ENCODE peak calls at places on chromosome 1, in seven cellular contexts. V, H, P, L, R, M and C are unnamed samples.
A peak's percentile ranks its signal among the peaks of the same experiment; 100 is the strongest.

GRCh38 chr1:151294748-151295462 is 12.8 kb downstream of the ZNF687 start:
- DNase-seq in V (no peak), H (no peak), P (no peak), L (no peak), R (no peak), M (no peak), C (no peak)

GRCh38 chr1:161198206-161198876 is 513 bp downstream of the ADAMTS4 start:
- DNase-seq in V (no peak), H (no peak), P (no peak), L (no peak), R (peak; percentile 70), M (no peak), C (peak; percentile 50)

GRCh38 chr1:61496501-61496900 is 228.4 kb downstream of the TM2D1 start:
- DNase-seq in V (no peak), H (no peak), P (peak; percentile 38), L (no peak), R (peak; percentile 83), M (no peak), C (peak; percentile 79)

GRCh38 chr1:32769524-32770220 is 47.5 kb downstream of the YARS1 start:
- DNase-seq in V (no peak), H (no peak), P (no peak), L (no peak), R (peak; percentile 57), M (no peak), C (peak; percentile 48)

GRCh38 chr1:100539836-100540536 is 2.0 kb downstream of the GPR88 start:
- DNase-seq in V (no peak), H (no peak), P (no peak), L (no peak), R (peak; percentile 37), M (peak; percentile 26), C (peak; percentile 10)

GRCh38 chr1:109718495-109718894 is 6.4 kb downstream of the GSTM5 start:
- DNase-seq in V (no peak), H (no peak), P (no peak), L (no peak), R (no peak), M (no peak), C (peak; percentile 48)

GRCh38 chr1:39391741-39392679 is 99.4 kb upstream of the BMP8A start:
- DNase-seq in V (no peak), H (no peak), P (peak; percentile 87), L (peak; percentile 84), R (peak; percentile 89), M (no peak), C (peak; percentile 94)

GRCh38 chr1:234656070-234656875 is 46.3 kb upstream of the IRF2BP2 start:
- DNase-seq in V (no peak), H (no peak), P (no peak), L (no peak), R (no peak), M (no peak), C (no peak)

GRCh38 chr1:116239916-116240315 is 128.7 kb downstream of the MAB21L3 start:
- DNase-seq in V (no peak), H (no peak), P (no peak), L (no peak), R (no peak), M (no peak), C (no peak)

GRCh38 chr1:209890606-209891330 is 47.2 kb upstream of the SYT14 start:
- DNase-seq in V (no peak), H (no peak), P (no peak), L (no peak), R (no peak), M (no peak), C (no peak)

GRCh38 chr1:920506-920905 is 3.2 kb upstream of the SAMD11 start:
- DNase-seq in V (no peak), H (no peak), P (no peak), L (no peak), R (no peak), M (peak; percentile 19), C (no peak)

GRCh38 chr1:919271-919872 is 4.4 kb upstream of the SAMD11 start:
- DNase-seq in V (no peak), H (no peak), P (no peak), L (no peak), R (no peak), M (peak; percentile 28), C (no peak)

GRCh38 chr1:923131-923990 is at the start of gene SAMD11:
- DNase-seq in V (no peak), H (peak; percentile 73), P (peak; percentile 74), L (peak; percentile 49), R (peak; percentile 89), M (peak; percentile 85), C (peak; percentile 92)

GRCh38 chr1:920008-920407 is 3.7 kb upstream of the SAMD11 start:
- DNase-seq in V (no peak), H (no peak), P (no peak), L (no peak), R (no peak), M (peak; percentile 63), C (no peak)

GRCh38 chr1:921011-921837 is 2.5 kb upstream of the SAMD11 start:
- DNase-seq in V (no peak), H (no peak), P (peak; percentile 43), L (peak; percentile 29), R (peak; percentile 78), M (peak; percentile 77), C (peak; percentile 60)
- H3K4me3 ChIP-seq in V (no peak overlapping the region), H (no peak overlapping the region), P (no peak overlapping the region), L (no peak overlapping the region), R (no peak overlapping the region), M (no peak overlapping the region), C (no peak overlapping the region)

DNA sequence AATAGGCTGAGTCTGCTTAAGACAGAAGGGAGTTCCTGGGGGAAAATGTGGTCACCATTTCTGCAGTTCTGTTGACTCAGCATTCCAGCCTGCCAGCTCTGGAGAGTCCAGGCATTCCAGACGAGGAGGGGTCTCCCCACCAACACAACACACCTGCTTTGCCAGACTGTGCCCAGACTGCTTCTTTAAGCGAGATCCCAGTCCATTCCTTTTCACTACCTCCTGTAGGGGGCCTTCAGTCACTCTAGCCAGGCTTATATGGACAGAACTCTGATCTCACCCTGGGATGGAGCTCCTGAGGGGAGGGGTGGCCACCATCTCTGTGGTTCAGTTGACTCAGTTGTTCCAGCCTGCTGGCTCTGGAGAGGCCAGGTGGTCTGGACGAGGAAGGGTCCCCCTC is 48.5 kb downstream of the UBE2U start:
- DNase-seq in V (no peak), H (no peak), P (no peak), L (no peak), R (no peak), M (no peak), C (no peak)
- TF ChIP-seq CTCF in V (no peak), H (no peak), P (peak; percentile 53), L (peak; percentile 28), R (peak; percentile 28), M (no peak), C (peak; percentile 16)

DNA sequence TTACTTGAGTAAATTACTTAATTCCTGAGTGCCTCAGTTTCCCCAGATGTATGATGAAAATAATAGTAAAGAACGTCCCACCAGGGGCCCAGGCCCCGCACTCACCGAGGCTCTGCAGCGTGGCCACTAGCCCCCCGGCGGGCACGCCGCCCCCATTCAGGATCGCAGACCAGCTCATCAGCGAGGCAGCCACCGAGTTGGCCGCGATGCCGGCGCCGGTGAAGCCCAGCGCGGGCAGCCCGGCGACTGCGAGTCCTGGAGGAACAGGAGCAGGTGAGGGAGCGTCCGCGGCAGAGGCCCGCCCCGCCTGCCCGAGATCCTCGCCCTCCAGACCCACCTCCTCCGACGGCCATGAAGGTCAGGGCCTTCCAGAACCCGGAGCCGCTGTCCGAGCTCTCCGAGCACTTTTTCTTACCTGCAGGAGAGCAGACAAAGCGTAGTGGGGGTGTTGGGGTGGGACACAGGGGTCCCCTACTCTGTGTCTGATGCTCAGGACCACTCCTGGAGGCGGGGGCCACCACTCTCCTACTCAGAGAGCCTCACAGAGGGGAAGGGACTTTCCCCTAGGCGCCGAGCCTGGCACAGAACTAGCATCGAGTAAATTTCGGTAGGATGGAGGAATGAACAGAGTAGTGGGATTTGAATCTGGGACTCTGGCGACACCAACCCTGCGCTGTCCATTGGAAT is 3.7 kb downstream of the IFI6 start:
- DNase-seq in V (no peak), H (no peak), P (no peak), L (no peak), R (no peak), M (no peak), C (no peak)
- H3K4me3 ChIP-seq in V (no peak overlapping the region), H (no peak overlapping the region), P (no peak overlapping the region), L (no peak overlapping the region), R (no peak overlapping the region), M (no peak overlapping the region), C (no peak overlapping the region)

DNA sequence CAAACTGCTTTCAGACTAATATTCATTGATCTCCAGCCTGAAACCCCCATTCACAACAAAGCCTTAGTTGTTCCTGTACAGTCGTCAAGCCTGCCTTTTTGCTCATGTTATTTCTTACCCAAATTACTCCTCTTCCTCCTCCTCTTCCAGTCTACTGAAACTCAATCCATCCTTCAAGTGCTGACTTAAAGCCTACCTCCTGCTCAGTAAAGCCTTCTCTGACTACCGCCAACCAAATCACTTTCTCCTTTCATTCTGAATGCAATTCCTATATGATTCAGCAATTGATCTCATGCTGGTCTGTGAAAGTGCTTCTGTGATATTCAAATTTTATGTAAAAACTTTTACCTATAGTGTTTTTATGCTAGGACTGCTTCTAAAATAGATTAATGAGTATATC is 18.6 kb downstream of the TAF5L start:
- DNase-seq in V (no peak), H (no peak), P (no peak), L (no peak), R (no peak), M (no peak), C (no peak)
- TF ChIP-seq CTCF in V (no peak), H (no peak), P (no peak), L (no peak), R (no peak), M (no peak), C (no peak)